ENCODE peak calls at places on chromosomes 5 and 9, in six cellular contexts. L, Y, R, I, M and G are unnamed samples.

GRCh38 chr9:134487066-134487710 is 154.4 kb upstream of the COL5A1 start:
- DNase-seq in R (no peak), M (no peak), I (no peak), Y (no peak), L (no peak), G (no peak)

GRCh38 chr9:20382460-20383071 is 239.7 kb downstream of the MLLT3 start:
- DNase-seq in M (peak; percentile 9), L (no peak), I (peak; percentile 71), R (peak; percentile 60), Y (peak; percentile 67), G (no peak)

GRCh38 chr5:42962139-42962538 is 78.0 kb downstream of the ANXA2R start:
- DNase-seq in M (no peak), Y (no peak), R (no peak), L (no peak), I (no peak), G (no peak)

GRCh38 chr9:128550226-128550625 is 2.2 kb upstream of the SPTAN1 start:
- DNase-seq in R (peak; percentile 24), I (peak; percentile 20), Y (no peak), M (no peak), L (no peak), G (no peak)

GRCh38 chr9:118595719-118596305 is 773.4 kb downstream of the BRINP1 start:
- DNase-seq in L (no peak), M (peak; percentile 51), I (peak; percentile 52), Y (peak; percentile 76), R (peak; percentile 48), G (peak; percentile 73)

GRCh38 chr9:132638240-132638639 is 31.5 kb downstream of the DDX31 start:
- DNase-seq in R (no peak), Y (peak; percentile 18), M (peak; percentile 2), I (peak; percentile 58), L (no peak), G (peak; percentile 29)

GRCh38 chr9:132044176-132044880 is 35.3 kb downstream of the MED27 start:
- DNase-seq in I (no peak), L (no peak), M (no peak), R (no peak), Y (no peak), G (no peak)

GRCh38 chr5:93018461-93018860 is 562.6 kb downstream of the NR2F1-AS1 start:
- DNase-seq in I (no peak), Y (no peak), M (no peak), R (peak; percentile 77), L (no peak), G (no peak)

GRCh38 chr9:23686257-23686656 is 139.8 kb downstream of the ELAVL2 start:
- DNase-seq in Y (no peak), L (no peak), R (peak; percentile 91), M (no peak), I (no peak), G (peak; percentile 74)

GRCh38 chr5:115555084-115555633 is 10.6 kb upstream of the FEM1C start:
- DNase-seq in Y (no peak), R (no peak), M (no peak), I (no peak), L (no peak), G (no peak)

GRCh38 chr9:128733256-128733655 is 9.3 kb upstream of the ZDHHC12 start:
- DNase-seq in M (peak; percentile 69), R (peak; percentile 80), I (peak; percentile 89), Y (peak; percentile 90), L (no peak), G (peak; percentile 93)

GRCh38 chr9:122347348-122348287 is 23.2 kb upstream of the PTGS1 start:
- DNase-seq in I (no peak), Y (peak; percentile 38), R (peak; percentile 34), L (no peak), M (no peak), G (no peak)

GRCh38 chr9:130432796-130433167 is 12.0 kb upstream of the ASS1 start:
- DNase-seq in R (no peak), M (no peak), L (peak; percentile 48), I (no peak), Y (no peak), G (no peak)

GRCh38 chr5:77999013-77999798 is 223.1 kb upstream of the TBCA start:
- DNase-seq in I (no peak), R (no peak), M (no peak), L (no peak), Y (no peak), G (no peak)

GRCh38 chr5:101424530-101425175 is 521.6 kb upstream of the ST8SIA4 start:
- DNase-seq in Y (peak; percentile 35), M (peak; percentile 14), R (peak; percentile 95), L (no peak), I (peak; percentile 8), G (peak; percentile 35)

GRCh38 chr9:109143881-109144562 is 23.0 kb downstream of the FRRS1L start:
- DNase-seq in R (peak; percentile 39), L (no peak), I (peak; percentile 47), Y (peak; percentile 47), M (peak; percentile 12), G (peak; percentile 54)

GRCh38 chr5:135203593-135204036 is 169.6 kb upstream of the PITX1 start:
- DNase-seq in I (no peak), Y (peak; percentile 16), M (no peak), L (no peak), R (no peak), G (peak; percentile 69)

GRCh38 chr9:127346584-127346983 is 50.4 kb upstream of the SLC2A8 start:
- DNase-seq in L (no peak), R (no peak), M (no peak), I (no peak), Y (no peak), G (no peak)

GRCh38 chr5:37840036-37840909 is at the start of gene GDNF:
- DNase-seq in Y (peak; percentile 30), I (peak; percentile 80), R (peak; percentile 76), M (no peak), L (peak; percentile 85), G (no peak)

GRCh38 chr5:173688708-173689107 is 72.3 kb upstream of the BOD1 start:
- DNase-seq in I (peak; percentile 20), M (no peak), Y (peak; percentile 38), L (no peak), R (no peak), G (no peak)

GRCh38 chr9:104743377-104743985 is 4.0 kb upstream of the NIPSNAP3A start:
- DNase-seq in Y (peak; percentile 86), L (no peak), M (peak; percentile 47), R (peak; percentile 50), I (peak; percentile 72), G (peak; percentile 76)

GRCh38 chr5:127439544-127440096 is 77.8 kb upstream of the PRRC1 start:
- DNase-seq in Y (no peak), I (no peak), L (no peak), R (no peak), M (no peak), G (no peak)

GRCh38 chr9:134474058-134474370 is 147.8 kb downstream of the RXRA start:
- DNase-seq in I (peak; percentile 52), Y (peak; percentile 47), R (peak; percentile 56), M (peak; percentile 46), L (peak; percentile 70), G (peak; percentile 12)

GRCh38 chr5:180078348-180078747 is 6.8 kb upstream of the RNF130 start:
- DNase-seq in M (no peak), Y (no peak), L (no peak), I (no peak), R (no peak), G (no peak)

GRCh38 chr5:21774791-21775190 is 1078.4 kb downstream of the CDH12 start:
- DNase-seq in M (no peak), L (no peak), R (peak; percentile 64), Y (peak; percentile 11), I (no peak), G (peak; percentile 95)

GRCh38 chr5:126455728-126456127 is 32.5 kb downstream of the GRAMD2B start:
- DNase-seq in L (no peak), Y (no peak), R (no peak), M (no peak), I (no peak), G (no peak)

GRCh38 chr9:137876781-137877386 is 698 bp upstream of the CACNA1B start:
- DNase-seq in L (no peak), I (no peak), M (no peak), R (no peak), Y (no peak), G (no peak)

GRCh38 chr5:98454904-98455303 is 318.6 kb upstream of the RGMB start:
- DNase-seq in Y (peak; percentile 97), L (no peak), R (peak; percentile 94), M (peak; percentile 85), I (peak; percentile 87), G (peak; percentile 85)
- TF ChIP-seq CTCF in Y (peak; percentile 55), L (no peak), R (peak; percentile 35), M (peak; percentile 54), I (no peak), G (peak; percentile 30)

GRCh38 chr9:9949948-9950347 is 662.9 kb downstream of the PTPRD start:
- DNase-seq in R (no peak), M (peak; percentile 9), Y (no peak), I (no peak), L (no peak), G (no peak)
- TF ChIP-seq CTCF in R (no peak), M (no peak), Y (no peak), I (no peak), L (no peak), G (no peak)

DNA sequence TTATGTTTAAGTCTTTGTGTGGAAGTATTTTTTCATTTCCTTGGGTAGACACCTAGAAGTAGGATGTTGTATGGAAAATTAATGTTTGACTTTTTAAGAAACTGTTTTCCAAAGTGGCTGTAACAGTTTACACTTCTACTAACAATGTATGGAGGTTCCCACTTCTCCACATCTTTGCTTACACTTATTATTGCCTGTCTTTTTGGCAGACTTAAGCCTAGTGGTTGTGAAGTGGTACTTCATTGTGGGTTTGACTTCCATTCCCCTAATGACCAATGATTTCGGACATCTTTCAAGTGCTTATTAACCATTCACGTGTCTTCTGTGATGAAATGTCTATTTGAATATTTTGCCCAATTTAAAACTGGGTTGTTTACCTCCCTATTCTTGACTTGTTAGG is 91.5 kb upstream of the CDKN2B start:
- DNase-seq in M (no peak), L (no peak), Y (no peak), R (no peak), I (no peak), G (no peak)
- TF ChIP-seq CTCF in M (peak; percentile 24), L (no peak), Y (no peak), R (no peak), I (peak; percentile 30), G (no peak)

GRCh38 chr5:150271296-150271692 is 18.3 kb downstream of the CAMK2A start:
- DNase-seq in I (no peak), M (no peak), Y (no peak), R (no peak), L (no peak), G (no peak)

GRCh38 chr5:150271923-150272322 is 17.6 kb downstream of the CAMK2A start:
- DNase-seq in I (no peak), R (no peak), M (no peak), Y (peak; percentile 13), L (no peak), G (no peak)

GRCh38 chr5:150270546-150271295 is 18.9 kb downstream of the CAMK2A start:
- DNase-seq in M (no peak), L (peak; percentile 65), R (no peak), I (no peak), Y (no peak), G (peak; percentile 37)

GRCh38 chr5:150274811-150275210 is 14.8 kb downstream of the CAMK2A start:
- DNase-seq in R (no peak), M (no peak), I (no peak), Y (no peak), L (no peak), G (no peak)

DNA sequence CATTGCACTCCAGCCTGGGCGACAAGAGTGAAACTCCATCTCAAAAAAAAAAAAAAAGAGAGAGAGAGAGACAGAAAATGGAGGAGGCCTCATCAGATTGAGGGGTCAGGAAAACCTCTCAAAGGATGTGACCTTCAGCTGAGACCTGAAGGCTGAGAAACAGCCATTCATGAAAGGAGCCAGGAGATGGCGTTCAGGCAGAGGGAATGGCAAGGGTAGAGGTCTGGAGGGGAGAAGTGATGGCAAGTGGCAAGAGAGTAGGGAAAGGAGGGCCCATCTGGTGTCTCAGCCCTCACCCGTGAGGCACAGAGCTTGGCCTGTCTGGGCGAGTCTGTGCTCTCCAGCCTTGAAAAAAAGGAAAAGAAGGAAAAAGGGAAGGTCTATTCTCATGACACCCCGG is 17.0 kb downstream of the CAMK2A start:
- DNase-seq in I (peak; percentile 68), Y (peak; percentile 66), L (no peak), M (peak; percentile 46), R (peak; percentile 20), G (peak; percentile 81)
- TF ChIP-seq CTCF in I (peak; percentile 71), Y (peak; percentile 77), L (peak; percentile 16), M (peak; percentile 80), R (peak; percentile 69), G (peak; percentile 84)